ENCODE peak calls at places on chromosome 20, in four cellular contexts. M is SK-N-SH, X is K562, J is HepG2. R is an unnamed sample.

GRCh38 chr20:32775240-32775991 is 13.2 kb downstream of the DNMT3B start:
- DNase-seq in X (no peak), J (no peak), M (no peak), R (no peak)

GRCh38 chr20:18928626-18929025 is 115.0 kb downstream of the SCP2D1 start:
- DNase-seq in J (no peak), M (no peak), X (no peak), R (no peak)

GRCh38 chr20:17825949-17826843 is 126.4 kb downstream of the BANF2 start:
- DNase-seq in X (no peak), M (no peak), J (peak; percentile 44), R (no peak)

GRCh38 chr20:62895539-62895938 is 30.8 kb downstream of the DIDO1 start:
- DNase-seq in X (no peak), M (no peak), J (no peak), R (no peak)

GRCh38 chr20:8398289-8399051 is 266.4 kb downstream of the PLCB1 start:
- DNase-seq in J (no peak), M (no peak), X (no peak), R (no peak)

GRCh38 chr20:25000268-25000801 is 7.8 kb upstream of the APMAP start:
- DNase-seq in J (no peak), X (no peak), M (no peak), R (no peak)

GRCh38 chr20:60428651-60429050 is 470.4 kb downstream of the CDH26 start:
- DNase-seq in M (no peak), J (no peak), X (no peak), R (no peak)

GRCh38 chr20:59269396-59270025 is 30.9 kb upstream of the EDN3 start:
- DNase-seq in M (peak; percentile 25), J (no peak), X (no peak), R (no peak)

GRCh38 chr20:50628326-50628725 is 63.0 kb downstream of the RIPOR3 start:
- DNase-seq in X (no peak), J (peak; percentile 33), M (peak; percentile 73), R (no peak)

DNA sequence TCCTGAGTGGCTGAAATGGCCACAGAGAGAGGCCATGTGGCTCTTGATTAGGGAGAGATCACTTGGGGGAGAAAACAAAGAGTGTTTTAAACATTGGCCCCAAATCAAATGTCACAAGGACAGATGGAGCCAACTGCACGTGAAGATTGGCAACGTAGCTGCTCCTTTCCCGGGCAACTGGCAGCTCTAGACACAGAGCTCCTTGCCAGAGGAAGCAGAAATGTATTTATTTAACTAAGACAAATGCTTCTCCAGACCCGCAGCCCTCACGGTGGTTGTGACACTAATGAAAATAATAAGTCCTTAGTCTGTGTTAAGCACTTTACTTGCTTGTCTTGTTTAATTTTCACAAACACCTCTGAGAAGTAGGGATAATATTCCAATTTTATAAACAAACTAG is 49.6 kb upstream of the DSN1 start:
- DNase-seq in M (no peak), J (no peak), X (no peak), R (no peak)
- TF ChIP-seq FOXJ3 in M (no peak), J (no peak), X (no peak), R (no peak)

GRCh38 chr20:34420975-34421374 is 57.9 kb downstream of the ITCH start:
- DNase-seq in X (no peak), M (no peak), J (no peak), R (no peak)
- TF ChIP-seq FOXJ3 in X (no peak), M (no peak), J (no peak), R (no peak)

GRCh38 chr20:57811373-57812020 is 101.7 kb upstream of the PMEPA1 start:
- DNase-seq in X (no peak), M (no peak), J (no peak), R (peak; percentile 35)
- TF ChIP-seq FOXJ3 in X (no peak), M (no peak), J (no peak), R (no peak)

GRCh38 chr20:11027224-11027623 is 353.4 kb upstream of the JAG1 start:
- DNase-seq in X (no peak), M (no peak), J (no peak), R (no peak)
- TF ChIP-seq FOXJ3 in X (no peak), M (no peak), J (no peak), R (no peak)

GRCh38 chr20:5197270-5197827 is 70.5 kb downstream of the CDS2 start:
- DNase-seq in X (no peak), M (no peak), J (no peak), R (no peak)

GRCh38 chr20:5197847-5198650 is 71.2 kb downstream of the CDS2 start:
- DNase-seq in J (no peak), X (no peak), M (no peak), R (no peak)

GRCh38 chr20:5192570-5193431 is 66.0 kb downstream of the CDS2 start:
- DNase-seq in J (no peak), X (no peak), M (no peak), R (no peak)

GRCh38 chr20:5198651-5198924 is 71.8 kb downstream of the CDS2 start:
- DNase-seq in M (no peak), X (no peak), J (no peak), R (no peak)

GRCh38 chr20:5195655-5196054 is 68.8 kb downstream of the CDS2 start:
- DNase-seq in J (no peak), X (no peak), M (no peak), R (no peak)
- TF ChIP-seq FOXJ3 in J (no peak), X (no peak), M (no peak), R (no peak)